ENCODE peak calls at places on chromosomes 1 and 21, in seven cellular contexts. G is NCI-H1694; X is sigmoid colon; W is nucleus accumbens; B is stimulated activated CD4-positive, alpha-beta T cell treated with anti-CD3 and anti-CD28 coated beads, Interleukin-1b, Interleukin-23, amount 100 ng/mL, for 4 hours; O is NCI-H146; U is A549. J is an unnamed sample.

GRCh38 chr1:208309771-208310170 is 65.6 kb upstream of the PLXNA2 start:
- DNase-seq in G (no peak), X (no peak), W (no peak), B (no peak), O (no peak), U (no peak), J (no peak)

GRCh38 chr1:211947396-211948295 is 87.7 kb downstream of the INTS7 start:
- DNase-seq in G (no peak), X (no peak), W (no peak), B (no peak), O (peak), U (no peak), J (no peak)

GRCh38 chr1:106022312-106022902 is 1034.1 kb upstream of the PRMT6 start:
- DNase-seq in G (peak), X (no peak), W (no peak), B (no peak), O (peak), U (no peak), J (no peak)

GRCh38 chr21:44364151-44365053 is 11.0 kb downstream of the TRPM2 start:
- DNase-seq in G (no peak), X (peak), W (no peak), B (no peak), O (no peak), U (no peak), J (no peak)

GRCh38 chr1:183952101-183952500 is 85.4 kb downstream of the COLGALT2 start:
- DNase-seq in G (no peak), X (no peak), W (no peak), B (no peak), O (no peak), U (no peak), J (no peak)

GRCh38 chr1:86068126-86068805 is 88.3 kb downstream of the COL24A1 start:
- DNase-seq in G (no peak), X (peak), W (no peak), B (no peak), O (no peak), U (no peak), J (no peak)

GRCh38 chr1:40711465-40712404 is 20.2 kb downstream of the NFYC start:
- DNase-seq in G (no peak), X (no peak), W (no peak), B (no peak), O (no peak), U (no peak), J (no peak)

GRCh38 chr21:44494418-44494817 is 39.1 kb downstream of the LRRC3 start:
- DNase-seq in G (no peak), X (no peak), W (no peak), B (no peak), O (no peak), U (no peak), J (no peak)

GRCh38 chr1:216323344-216323743 is 99.9 kb downstream of the USH2A start:
- DNase-seq in G (no peak), X (no peak), W (no peak), B (no peak), O (no peak), U (no peak), J (no peak)

GRCh38 chr1:164748253-164748899 is 189.4 kb downstream of the PBX1 start:
- DNase-seq in G (no peak), X (peak), W (no peak), B (no peak), O (peak), U (peak), J (no peak)

GRCh38 chr1:165241321-165241720 is 115.2 kb downstream of the LMX1A start:
- DNase-seq in G (no peak), X (no peak), W (no peak), B (no peak), O (no peak), U (no peak), J (no peak)

J was measured in GM13976.